ENCODE peak calls at places on chromosomes 13 and 19, in six cellular contexts. One of them, this sample, is unnamed.

GRCh38 chr13:100461309-100462035 is 127.1 kb downstream of the GGACT start:
- DNase-seq in IMR-90: peak
- DNase-seq in heart left ventricle: no peak
- DNase-seq in H54: no peak
- DNase-seq in body of pancreas: no peak
- DNase-seq in lower leg skin: no peak
- DNase-seq in this sample: no peak

GRCh38 chr19:42433503-42434260 is 6.5 kb upstream of the LIPE start:
- DNase-seq in IMR-90: peak
- DNase-seq in heart left ventricle: peak
- DNase-seq in H54: peak
- DNase-seq in body of pancreas: peak
- DNase-seq in lower leg skin: peak
- DNase-seq in this sample: peak

GRCh38 chr13:60384911-60385310 is 12.1 kb upstream of the TDRD3 start:
- DNase-seq in IMR-90: no peak
- DNase-seq in heart left ventricle: no peak
- DNase-seq in H54: no peak
- DNase-seq in body of pancreas: no peak
- DNase-seq in lower leg skin: no peak
- DNase-seq in this sample: no peak

GRCh38 chr13:21541980-21542379 is 62.0 kb downstream of the MICU2 start:
- DNase-seq in IMR-90: no peak
- DNase-seq in heart left ventricle: no peak
- DNase-seq in H54: no peak
- DNase-seq in body of pancreas: no peak
- DNase-seq in lower leg skin: no peak
- DNase-seq in this sample: no peak

GRCh38 chr19:35533822-35534521 is 716 bp downstream of the GAPDHS start:
- DNase-seq in IMR-90: peak
- DNase-seq in heart left ventricle: no peak
- DNase-seq in H54: no peak
- DNase-seq in body of pancreas: peak
- DNase-seq in lower leg skin: no peak
- DNase-seq in this sample: peak

GRCh38 chr13:97191615-97192014 is 30.5 kb upstream of the MBNL2 start:
- DNase-seq in IMR-90: no peak
- DNase-seq in heart left ventricle: no peak
- DNase-seq in H54: no peak
- DNase-seq in body of pancreas: no peak
- DNase-seq in lower leg skin: no peak
- DNase-seq in this sample: no peak

GRCh38 chr19:958967-959685 is 25.0 kb upstream of the WDR18 start:
- DNase-seq in IMR-90: peak
- DNase-seq in heart left ventricle: no peak
- DNase-seq in H54: peak
- DNase-seq in body of pancreas: no peak
- DNase-seq in lower leg skin: no peak
- DNase-seq in this sample: no peak

GRCh38 chr13:92649140-92649813 is 577.3 kb upstream of the GPC6 start:
- DNase-seq in IMR-90: no peak
- DNase-seq in heart left ventricle: no peak
- DNase-seq in H54: no peak
- DNase-seq in body of pancreas: no peak
- DNase-seq in lower leg skin: no peak
- DNase-seq in this sample: no peak

GRCh38 chr19:33302175-33302973 is at the start of gene CEBPA:
- DNase-seq in IMR-90: peak
- DNase-seq in heart left ventricle: peak
- DNase-seq in H54: peak
- DNase-seq in body of pancreas: peak
- DNase-seq in lower leg skin: peak
- DNase-seq in this sample: peak

GRCh38 chr13:46905249-46905648 is 8.4 kb upstream of the HTR2A start:
- DNase-seq in IMR-90: peak
- DNase-seq in heart left ventricle: no peak
- DNase-seq in H54: no peak
- DNase-seq in body of pancreas: no peak
- DNase-seq in lower leg skin: no peak
- DNase-seq in this sample: no peak

GRCh38 chr13:76937416-76937815 is 10.9 kb upstream of the ACOD1 start:
- DNase-seq in IMR-90: peak
- DNase-seq in heart left ventricle: no peak
- DNase-seq in H54: peak
- DNase-seq in body of pancreas: no peak
- DNase-seq in lower leg skin: no peak
- DNase-seq in this sample: no peak

GRCh38 chr13:43087960-43088580 is 64.7 kb downstream of the DNAJC15 start:
- DNase-seq in IMR-90: peak
- DNase-seq in heart left ventricle: no peak
- DNase-seq in H54: no peak
- DNase-seq in body of pancreas: no peak
- DNase-seq in lower leg skin: no peak
- DNase-seq in this sample: no peak

GRCh38 chr13:20514866-20515265 is 10.8 kb downstream of the CRYL1 start:
- DNase-seq in IMR-90: no peak
- DNase-seq in heart left ventricle: no peak
- DNase-seq in H54: no peak
- DNase-seq in body of pancreas: no peak
- DNase-seq in lower leg skin: no peak
- DNase-seq in this sample: no peak

GRCh38 chr13:97205971-97206370 is 16.2 kb upstream of the MBNL2 start:
- DNase-seq in IMR-90: peak
- DNase-seq in heart left ventricle: no peak
- DNase-seq in H54: peak
- DNase-seq in body of pancreas: no peak
- DNase-seq in lower leg skin: no peak
- DNase-seq in this sample: no peak

GRCh38 chr13:109208522-109208921 is 577.9 kb downstream of the IRS2 start:
- DNase-seq in IMR-90: no peak
- DNase-seq in heart left ventricle: no peak
- DNase-seq in H54: no peak
- DNase-seq in body of pancreas: no peak
- DNase-seq in lower leg skin: no peak
- DNase-seq in this sample: no peak

GRCh38 chr19:31148671-31149070 is 200.6 kb downstream of the TSHZ3 start:
- DNase-seq in IMR-90: no peak
- DNase-seq in heart left ventricle: no peak
- DNase-seq in H54: no peak
- DNase-seq in body of pancreas: no peak
- DNase-seq in lower leg skin: peak
- DNase-seq in this sample: no peak

GRCh38 chr13:31920301-31920818 is 111.2 kb upstream of the FRY start:
- DNase-seq in IMR-90: no peak
- DNase-seq in heart left ventricle: no peak
- DNase-seq in H54: no peak
- DNase-seq in body of pancreas: no peak
- DNase-seq in lower leg skin: no peak
- DNase-seq in this sample: no peak

GRCh38 chr13:38590796-38591507 is 95.9 kb upstream of the FREM2 start:
- DNase-seq in IMR-90: no peak
- DNase-seq in heart left ventricle: no peak
- DNase-seq in H54: no peak
- DNase-seq in body of pancreas: no peak
- DNase-seq in lower leg skin: no peak
- DNase-seq in this sample: no peak

GRCh38 chr13:37070956-37071355 is 11.5 kb upstream of the SUPT20H start:
- DNase-seq in IMR-90: peak
- DNase-seq in heart left ventricle: no peak
- DNase-seq in H54: no peak
- DNase-seq in body of pancreas: no peak
- DNase-seq in lower leg skin: no peak
- DNase-seq in this sample: no peak

GRCh38 chr19:17778621-17779280 is 16.2 kb upstream of the B3GNT3 start:
- DNase-seq in IMR-90: no peak
- DNase-seq in heart left ventricle: no peak
- DNase-seq in H54: no peak
- DNase-seq in body of pancreas: no peak
- DNase-seq in lower leg skin: no peak
- DNase-seq in this sample: no peak

GRCh38 chr19:17775991-17776803 is 18.7 kb upstream of the B3GNT3 start:
- DNase-seq in IMR-90: peak
- DNase-seq in heart left ventricle: no peak
- DNase-seq in H54: no peak
- DNase-seq in body of pancreas: no peak
- DNase-seq in lower leg skin: no peak
- DNase-seq in this sample: no peak

GRCh38 chr19:17779281-17779930 is 15.5 kb upstream of the B3GNT3 start:
- DNase-seq in IMR-90: peak
- DNase-seq in heart left ventricle: no peak
- DNase-seq in H54: no peak
- DNase-seq in body of pancreas: no peak
- DNase-seq in lower leg skin: no peak
- DNase-seq in this sample: no peak

GRCh38 chr19:17775245-17775927 is 19.6 kb upstream of the B3GNT3 start:
- DNase-seq in IMR-90: peak
- DNase-seq in heart left ventricle: no peak
- DNase-seq in H54: no peak
- DNase-seq in body of pancreas: no peak
- DNase-seq in lower leg skin: no peak
- DNase-seq in this sample: peak

DNA sequence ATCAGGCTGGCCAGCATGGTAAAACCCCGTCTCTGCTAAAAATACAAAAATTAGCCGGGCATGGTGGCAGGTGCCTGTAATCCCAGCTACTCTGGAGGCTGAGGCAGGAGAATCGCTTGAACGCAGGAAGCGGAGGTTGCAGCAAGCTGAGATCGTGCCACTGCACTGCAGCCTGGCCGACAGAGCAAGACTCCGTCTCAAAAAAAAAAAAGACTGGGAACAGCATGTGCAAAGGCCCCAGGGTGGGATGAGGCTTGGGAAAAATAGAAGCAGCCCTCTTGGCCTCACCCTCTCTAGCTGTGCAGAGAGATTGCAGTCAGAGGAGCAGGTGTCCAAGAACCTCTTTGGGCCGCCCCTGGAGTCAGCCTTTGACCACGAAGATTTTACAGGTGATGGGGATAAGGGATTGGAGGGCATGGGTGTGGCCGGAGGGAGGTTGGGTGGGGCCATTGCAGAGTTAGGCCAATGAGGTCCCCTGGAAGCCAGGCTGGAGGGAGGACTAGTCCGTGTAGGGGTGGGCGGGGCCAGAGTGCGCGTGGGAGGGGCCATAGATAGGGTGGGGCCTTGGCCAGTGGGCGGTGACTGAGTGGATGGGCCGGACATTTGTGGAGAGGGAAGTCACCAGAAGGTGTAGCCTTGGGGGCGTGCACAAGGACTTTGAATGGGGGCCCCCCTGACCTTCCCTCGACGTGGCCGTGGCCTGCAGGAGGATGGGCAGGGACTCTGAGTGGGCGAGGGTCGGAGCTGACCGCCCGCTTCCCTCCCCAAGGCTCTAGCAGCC is 16.9 kb upstream of the B3GNT3 start:
- DNase-seq in IMR-90: peak
- DNase-seq in heart left ventricle: no peak
- DNase-seq in H54: peak
- DNase-seq in body of pancreas: no peak
- DNase-seq in lower leg skin: no peak
- DNase-seq in this sample: peak
- TF ChIP-seq POLR2A in IMR-90: no peak
- TF ChIP-seq POLR2A in heart left ventricle: no peak
- TF ChIP-seq POLR2A in H54: no peak
- TF ChIP-seq POLR2A in body of pancreas: no peak
- TF ChIP-seq POLR2A in lower leg skin: no peak
- TF ChIP-seq POLR2A in this sample: no peak

GRCh38 chr19:11377237-11377636 is 2.8 kb downstream of the SWSAP1 start:
- DNase-seq in IMR-90: peak
- DNase-seq in heart left ventricle: no peak
- DNase-seq in H54: no peak
- DNase-seq in body of pancreas: peak
- DNase-seq in lower leg skin: no peak
- DNase-seq in this sample: peak
- TF ChIP-seq POLR2A in IMR-90: no peak
- TF ChIP-seq POLR2A in heart left ventricle: no peak
- TF ChIP-seq POLR2A in H54: no peak
- TF ChIP-seq POLR2A in body of pancreas: no peak
- TF ChIP-seq POLR2A in lower leg skin: no peak
- TF ChIP-seq POLR2A in this sample: no peak

GRCh38 chr19:37303591-37304171 is 67.2 kb upstream of the ZNF527 start:
- DNase-seq in IMR-90: no peak
- DNase-seq in heart left ventricle: no peak
- DNase-seq in H54: no peak
- DNase-seq in body of pancreas: no peak
- DNase-seq in lower leg skin: peak
- DNase-seq in this sample: no peak

GRCh38 chr19:37309834-37310575 is 60.9 kb upstream of the ZNF527 start:
- DNase-seq in IMR-90: no peak
- DNase-seq in heart left ventricle: no peak
- DNase-seq in H54: no peak
- DNase-seq in body of pancreas: no peak
- DNase-seq in lower leg skin: peak
- DNase-seq in this sample: no peak

GRCh38 chr19:37304884-37305255 is 66.0 kb upstream of the ZNF527 start:
- DNase-seq in IMR-90: no peak
- DNase-seq in heart left ventricle: no peak
- DNase-seq in H54: no peak
- DNase-seq in body of pancreas: no peak
- DNase-seq in lower leg skin: peak
- DNase-seq in this sample: no peak

GRCh38 chr19:37306383-37306963 is 64.4 kb upstream of the ZNF527 start:
- DNase-seq in IMR-90: no peak
- DNase-seq in heart left ventricle: no peak
- DNase-seq in H54: no peak
- DNase-seq in body of pancreas: no peak
- DNase-seq in lower leg skin: peak
- DNase-seq in this sample: no peak

GRCh38 chr19:37304190-37304883 is 66.6 kb upstream of the ZNF527 start:
- DNase-seq in IMR-90: no peak
- DNase-seq in heart left ventricle: peak
- DNase-seq in H54: no peak
- DNase-seq in body of pancreas: peak
- DNase-seq in lower leg skin: peak
- DNase-seq in this sample: no peak
- TF ChIP-seq POLR2A in IMR-90: no peak
- TF ChIP-seq POLR2A in heart left ventricle: no peak
- TF ChIP-seq POLR2A in H54: no peak
- TF ChIP-seq POLR2A in body of pancreas: no peak
- TF ChIP-seq POLR2A in lower leg skin: no peak
- TF ChIP-seq POLR2A in this sample: no peak

GRCh38 chr19:2703691-2704216 is 1.3 kb upstream of the GNG7 start:
- DNase-seq in IMR-90: no peak
- DNase-seq in heart left ventricle: no peak
- DNase-seq in H54: no peak
- DNase-seq in body of pancreas: no peak
- DNase-seq in lower leg skin: no peak
- DNase-seq in this sample: no peak

GRCh38 chr19:2700660-2701360 is 1.7 kb downstream of the GNG7 start:
- DNase-seq in IMR-90: no peak
- DNase-seq in heart left ventricle: no peak
- DNase-seq in H54: no peak
- DNase-seq in body of pancreas: no peak
- DNase-seq in lower leg skin: no peak
- DNase-seq in this sample: no peak

GRCh38 chr19:2703077-2703437 is 563 bp upstream of the GNG7 start:
- DNase-seq in IMR-90: no peak
- DNase-seq in heart left ventricle: no peak
- DNase-seq in H54: no peak
- DNase-seq in body of pancreas: no peak
- DNase-seq in lower leg skin: no peak
- DNase-seq in this sample: no peak

GRCh38 chr19:2701361-2702169 is 929 bp downstream of the GNG7 start:
- DNase-seq in IMR-90: no peak
- DNase-seq in heart left ventricle: no peak
- DNase-seq in H54: no peak
- DNase-seq in body of pancreas: no peak
- DNase-seq in lower leg skin: no peak
- DNase-seq in this sample: no peak

GRCh38 chr19:2702170-2703076 is at the start of gene GNG7:
- DNase-seq in IMR-90: peak
- DNase-seq in heart left ventricle: peak
- DNase-seq in H54: peak
- DNase-seq in body of pancreas: peak
- DNase-seq in lower leg skin: peak
- DNase-seq in this sample: peak
- TF ChIP-seq POLR2A in IMR-90: no peak
- TF ChIP-seq POLR2A in heart left ventricle: peak
- TF ChIP-seq POLR2A in H54: peak
- TF ChIP-seq POLR2A in body of pancreas: peak
- TF ChIP-seq POLR2A in lower leg skin: no peak
- TF ChIP-seq POLR2A in this sample: no peak

This sample was measured in tibial nerve.